ENCODE peak calls at places on chromosome 3, in seven cellular contexts. K, I, A, P, L, Y and O are unnamed samples.

GRCh38 chr3:46544771-46545503 is 21.2 kb downstream of the LRRC2 start:
- DNase-seq in Y (no peak), L (no peak), P (no peak), I (no peak), K (no peak), A (no peak), O (no peak)

GRCh38 chr3:49133226-49133951 is 539 bp upstream of the LAMB2 start:
- DNase-seq in I (no peak), A (peak), K (peak), L (peak), Y (no peak), P (peak), O (peak)

GRCh38 chr3:74646094-74646493 is 31.6 kb upstream of the CNTN3 start:
- DNase-seq in Y (no peak), A (no peak), P (no peak), L (no peak), K (no peak), I (no peak), O (no peak)

GRCh38 chr3:133835961-133836360 is 30.3 kb downstream of the SRPRB start:
- DNase-seq in Y (no peak), I (no peak), K (no peak), A (no peak), P (peak), L (no peak), O (no peak)

GRCh38 chr3:151425640-151426336 is 35.1 kb downstream of the IGSF10 start:
- DNase-seq in P (no peak), I (no peak), Y (no peak), L (no peak), K (no peak), A (no peak), O (no peak)

GRCh38 chr3:44762170-44762677 is 630 bp downstream of the KIF15 start:
- DNase-seq in I (no peak), P (no peak), Y (no peak), K (no peak), A (no peak), L (no peak), O (no peak)

GRCh38 chr3:39147711-39148115 is 5.7 kb downstream of the CSRNP1 start:
- DNase-seq in K (peak), P (no peak), I (no peak), Y (no peak), A (no peak), L (no peak), O (no peak)

GRCh38 chr3:88057650-88058321 is 1.0 kb downstream of the CGGBP1 start:
- DNase-seq in A (no peak), K (no peak), P (no peak), Y (no peak), I (no peak), L (no peak), O (no peak)

GRCh38 chr3:141402476-141403171 is 34.3 kb downstream of the ZBTB38 start:
- DNase-seq in P (no peak), K (no peak), L (peak), A (peak), Y (peak), I (peak), O (peak)

GRCh38 chr3:46966811-46967210 is 9.7 kb downstream of the CCDC12 start:
- DNase-seq in A (peak), Y (no peak), I (no peak), K (no peak), P (no peak), L (no peak), O (no peak)

GRCh38 chr3:33063651-33064051 is 33.3 kb downstream of the GLB1 start:
- DNase-seq in K (peak), L (no peak), Y (peak), A (no peak), P (no peak), I (no peak), O (no peak)

GRCh38 chr3:43411429-43411828 is 125.1 kb downstream of the SNRK start:
- DNase-seq in Y (no peak), K (no peak), L (no peak), P (no peak), A (no peak), I (no peak), O (no peak)

GRCh38 chr3:122394173-122394572 is 10.2 kb downstream of the FAM162A start:
- DNase-seq in I (no peak), K (no peak), Y (no peak), A (peak), L (no peak), P (no peak), O (no peak)

GRCh38 chr3:112672716-112673506 is 32.0 kb upstream of the CCDC80 start:
- DNase-seq in I (no peak), A (no peak), Y (no peak), L (no peak), P (no peak), K (no peak), O (no peak)

GRCh38 chr3:50179710-50180109 is 11.7 kb upstream of the GNAT1 start:
- DNase-seq in Y (no peak), A (no peak), K (no peak), I (no peak), P (no peak), L (no peak), O (no peak)

GRCh38 chr3:189629803-189630455 is 1.3 kb upstream of the TP63 start:
- DNase-seq in I (no peak), A (no peak), Y (no peak), P (no peak), K (no peak), L (no peak), O (no peak)

GRCh38 chr3:188860147-188860546 is 311.6 kb upstream of the TPRG1 start:
- DNase-seq in K (no peak), Y (no peak), P (no peak), L (peak), I (no peak), A (no peak), O (no peak)

GRCh38 chr3:35659808-35660207 is 20.5 kb downstream of the ARPP21 start:
- DNase-seq in Y (no peak), P (no peak), A (peak), I (no peak), K (no peak), L (no peak), O (no peak)

GRCh38 chr3:166284994-166285393 is 447.8 kb upstream of the BCHE start:
- DNase-seq in L (peak), Y (no peak), K (no peak), I (no peak), A (no peak), P (no peak), O (no peak)

GRCh38 chr3:135012101-135012500 is 217.0 kb downstream of the EPHB1 start:
- DNase-seq in I (no peak), L (no peak), A (no peak), K (no peak), Y (no peak), P (no peak), O (no peak)

GRCh38 chr3:59006791-59007517 is 42.9 kb downstream of the CFAP20DC start:
- DNase-seq in I (no peak), K (no peak), A (no peak), Y (no peak), L (no peak), P (no peak), O (no peak)

GRCh38 chr3:58051196-58051595 is 43.0 kb downstream of the FLNB start:
- DNase-seq in P (no peak), Y (no peak), L (peak), I (no peak), K (no peak), A (peak), O (no peak)

GRCh38 chr3:185715091-185715490 is 109.8 kb downstream of the IGF2BP2 start:
- DNase-seq in L (no peak), P (no peak), A (no peak), Y (no peak), K (no peak), I (no peak), O (no peak)

GRCh38 chr3:52002768-52003167 is 7.1 kb upstream of the RPL29 start:
- DNase-seq in I (no peak), P (no peak), A (no peak), K (no peak), L (no peak), Y (no peak), O (no peak)
- TF ChIP-seq CTCF in I (no peak), P (no peak), A (no peak), K (no peak), L (no peak), Y (no peak), O (no peak)

GRCh38 chr3:156816794-156817741 is 9.1 kb upstream of the LEKR1 start:
- DNase-seq in L (peak), P (peak), I (peak), K (peak), Y (peak), A (peak), O (peak)

GRCh38 chr3:156818890-156819289 is 7.3 kb upstream of the LEKR1 start:
- DNase-seq in L (peak), A (no peak), I (no peak), P (no peak), Y (no peak), K (no peak), O (no peak)

GRCh38 chr3:156817931-156818765 is 8.0 kb upstream of the LEKR1 start:
- DNase-seq in Y (no peak), K (no peak), P (no peak), L (no peak), A (no peak), I (no peak), O (no peak)

GRCh38 chr3:156814295-156814694 is 11.9 kb upstream of the LEKR1 start:
- DNase-seq in Y (no peak), K (no peak), P (no peak), I (no peak), L (peak), A (no peak), O (no peak)

DNA sequence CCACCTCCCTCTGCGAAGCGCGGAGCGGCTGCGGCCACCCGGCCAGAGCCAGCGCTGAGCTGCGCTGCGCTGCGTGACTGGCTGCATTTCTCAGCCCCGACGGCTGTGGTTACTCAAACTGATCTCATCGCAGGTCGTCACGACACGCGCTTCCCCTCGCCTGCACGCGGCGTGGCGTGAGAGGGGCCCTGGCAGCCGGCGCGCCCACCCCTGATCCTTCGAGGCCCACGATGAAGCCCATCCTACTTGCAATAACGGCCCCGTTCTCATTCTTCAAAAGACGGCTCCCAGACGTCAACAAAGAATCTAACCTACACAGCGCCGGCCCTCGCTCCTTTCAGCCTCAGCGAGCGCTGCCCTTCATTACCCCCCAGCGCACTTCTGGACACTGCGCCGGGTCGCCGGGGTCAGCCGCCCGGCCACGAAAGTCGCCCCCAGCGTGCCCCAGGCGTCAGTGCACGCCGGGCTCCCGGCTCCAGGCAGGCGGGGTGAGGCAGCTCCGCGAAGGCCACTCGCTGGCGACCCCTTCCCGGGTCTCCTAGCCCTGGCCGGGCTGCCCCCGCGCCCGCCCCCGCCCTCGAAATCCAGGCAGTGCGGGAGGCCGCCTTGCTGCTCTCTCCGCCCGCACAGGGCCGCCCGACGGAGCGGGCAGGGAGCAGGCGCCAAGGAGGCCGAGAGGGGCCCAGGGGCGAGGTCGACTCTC is 9.9 kb upstream of the LEKR1 start:
- DNase-seq in A (peak), P (no peak), Y (peak), L (no peak), I (peak), K (no peak), O (peak)
- TF ChIP-seq CTCF in A (peak), P (peak), Y (no peak), L (no peak), I (peak), K (no peak), O (peak)

GRCh38 chr3:85862893-85863455 is 904.2 kb downstream of the CADM2 start:
- DNase-seq in I (no peak), A (no peak), P (no peak), Y (no peak), K (no peak), L (no peak), O (no peak)
- TF ChIP-seq CTCF in I (no peak), A (no peak), P (no peak), Y (no peak), K (no peak), L (no peak), O (no peak)

DNA sequence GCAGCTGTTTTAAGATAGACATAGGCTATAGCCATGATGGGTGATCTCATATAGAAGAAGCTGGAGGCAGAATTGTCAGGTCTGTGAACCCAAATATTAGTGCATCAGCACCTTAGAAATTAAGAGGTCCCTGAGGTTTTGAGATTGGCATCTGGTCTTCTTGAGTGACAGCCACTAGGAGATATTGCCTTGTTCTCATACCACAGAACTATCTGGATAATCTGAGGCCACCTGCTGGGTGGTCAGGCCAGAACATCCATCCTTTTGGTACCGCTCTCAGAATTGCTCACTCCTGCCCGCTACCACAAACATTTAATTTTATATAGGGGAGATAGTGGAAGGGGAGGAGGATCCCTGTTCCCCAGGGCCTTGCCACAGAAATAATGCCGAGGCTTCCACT is 210.6 kb upstream of the ZPLD1 start:
- DNase-seq in Y (no peak), K (no peak), I (peak), L (peak), P (no peak), A (no peak), O (no peak)
- TF ChIP-seq CTCF in Y (no peak), K (peak), I (peak), L (peak), P (peak), A (peak), O (no peak)

GRCh38 chr3:159280326-159280725 is 478.5 kb downstream of the MFSD1 start:
- DNase-seq in A (no peak), K (no peak), I (no peak), Y (no peak), L (no peak), P (no peak), O (no peak)
- TF ChIP-seq CTCF in A (no peak), K (no peak), I (no peak), Y (no peak), L (no peak), P (no peak), O (no peak)